ENCODE peak calls at places on chromosomes 16 and 17, in eight cellular contexts. S, Q, T, F, L, R, Y and K are unnamed samples.

GRCh38 chr16:87066695-87067556 is 250.3 kb downstream of the C16orf95 start:
- DNase-seq in Q (no peak), S (no peak), R (no peak), T (no peak), F (no peak), L (no peak), Y (no peak), K (peak; percentile 62)

GRCh38 chr17:48238933-48239602 is 131.5 kb downstream of the SNX11 start:
- DNase-seq in F (no peak), T (no peak), L (no peak), S (no peak), Q (no peak), R (no peak), Y (no peak), K (no peak)

GRCh38 chr17:27333410-27333980 is 39.6 kb downstream of the WSB1 start:
- DNase-seq in F (peak; percentile 47), T (no peak), R (no peak), Q (no peak), Y (no peak), L (no peak), S (no peak), K (no peak)

GRCh38 chr17:32586666-32587065 is 99.9 kb downstream of the CDK5R1 start:
- DNase-seq in L (peak; percentile 19), S (peak; percentile 22), Y (no peak), T (no peak), R (no peak), F (no peak), Q (no peak), K (no peak)

GRCh38 chr17:51029568-51030463 is 90.9 kb downstream of the SPAG9 start:
- DNase-seq in T (no peak), F (no peak), R (no peak), L (no peak), Q (no peak), S (peak; percentile 53), Y (no peak), K (no peak)

GRCh38 chr17:67349420-67349819 is 17.0 kb downstream of the PSMD12 start:
- DNase-seq in S (no peak), F (no peak), T (no peak), L (no peak), Y (no peak), R (no peak), Q (no peak), K (no peak)

GRCh38 chr16:853306-853705 is 52.8 kb upstream of the GNG13 start:
- DNase-seq in R (no peak), Q (no peak), F (no peak), L (no peak), S (no peak), Y (no peak), T (no peak), K (no peak)

GRCh38 chr17:80961931-80962330 is 29.7 kb upstream of the CHMP6 start:
- DNase-seq in L (no peak), Y (no peak), Q (no peak), R (no peak), S (no peak), F (no peak), T (no peak), K (no peak)

GRCh38 chr16:50615891-50616290 is 65.2 kb downstream of the SNX20 start:
- DNase-seq in Q (no peak), Y (no peak), F (no peak), T (no peak), L (no peak), S (no peak), R (no peak), K (no peak)

GRCh38 chr17:559699-560378 is 154.8 kb downstream of the VPS53 start:
- DNase-seq in R (no peak), Q (no peak), Y (no peak), L (peak; percentile 98), F (no peak), T (no peak), S (peak; percentile 95), K (no peak)

GRCh38 chr16:87924041-87924851 is 12.1 kb downstream of the CA5A start:
- DNase-seq in Q (no peak), R (peak; percentile 83), S (no peak), F (no peak), L (no peak), T (no peak), Y (peak; percentile 67), K (no peak)

GRCh38 chr16:81888520-81889394 is 109.7 kb downstream of the PLCG2 start:
- DNase-seq in Y (no peak), S (no peak), T (no peak), R (no peak), Q (no peak), F (no peak), L (no peak), K (no peak)

GRCh38 chr17:27577124-27577761 is 53.7 kb upstream of the LGALS9 start:
- DNase-seq in R (no peak), F (peak; percentile 57), L (peak; percentile 62), Y (peak; percentile 76), Q (peak; percentile 60), S (peak; percentile 54), T (no peak), K (no peak)